ENCODE peak calls at places on chromosomes 13 and 19, in six cellular contexts. C is lower lobe of right lung, R is esophagus muscularis mucosa, W is ascending aorta, K is IMR-90, Q is Caco-2. V is an unnamed sample.

GRCh38 chr13:48235100-48235813 is 2.3 kb downstream of the ITM2B start:
- DNase-seq in C (peak; percentile 49), R (no peak), W (no peak), K (peak; percentile 25), Q (no peak), V (peak; percentile 51)

GRCh38 chr19:14528419-14529253 is 758 bp upstream of the TECR start:
- DNase-seq in C (peak; percentile 65), R (no peak), W (no peak), K (no peak), Q (no peak), V (no peak)

GRCh38 chr19:46631481-46631880 is 4.5 kb downstream of the GNG8 start:
- DNase-seq in C (no peak), R (no peak), W (no peak), K (peak; percentile 61), Q (no peak), V (peak; percentile 34)

GRCh38 chr13:109271991-109272454 is 514.4 kb downstream of the IRS2 start:
- DNase-seq in C (no peak), R (no peak), W (no peak), K (no peak), Q (peak; percentile 59), V (no peak)

GRCh38 chr13:89393758-89394157 is 1722.6 kb downstream of the SLITRK5 start:
- DNase-seq in C (no peak), R (no peak), W (no peak), K (no peak), Q (no peak), V (no peak)

GRCh38 chr19:29630661-29631060 is 24.6 kb downstream of the POP4 start:
- DNase-seq in C (no peak), R (no peak), W (no peak), K (no peak), Q (no peak), V (no peak)

GRCh38 chr19:38255759-38256052 is 468 bp downstream of the PPP1R14A start:
- DNase-seq in C (no peak), R (no peak), W (no peak), K (no peak), Q (no peak), V (no peak)

GRCh38 chr19:29854033-29854432 is 42.2 kb downstream of the CCNE1 start:
- DNase-seq in C (no peak), R (no peak), W (no peak), K (no peak), Q (no peak), V (no peak)

GRCh38 chr13:113639661-113640262 is 18.2 kb downstream of the ATP4B start:
- DNase-seq in C (peak; percentile 22), R (no peak), W (peak; percentile 24), K (no peak), Q (no peak), V (no peak)

GRCh38 chr13:112451512-112452379 is 75.6 kb downstream of the SPACA7 start:
- DNase-seq in C (no peak), R (peak; percentile 70), W (no peak), K (no peak), Q (no peak), V (no peak)

GRCh38 chr13:66077286-66077685 is 1152.8 kb downstream of the PCDH9 start:
- DNase-seq in C (no peak), R (no peak), W (no peak), K (no peak), Q (no peak), V (peak; percentile 16)

GRCh38 chr13:80386001-80386400 is 45.1 kb upstream of the SPRY2 start:
- DNase-seq in C (no peak), R (no peak), W (no peak), K (no peak), Q (no peak), V (no peak)

GRCh38 chr13:33051632-33052031 is 35.4 kb downstream of the KL start:
- DNase-seq in C (no peak), R (no peak), W (no peak), K (no peak), Q (no peak), V (no peak)

GRCh38 chr19:17341386-17341785 is 4.0 kb downstream of the GTPBP3 start:
- DNase-seq in C (no peak), R (no peak), W (no peak), K (no peak), Q (no peak), V (no peak)

GRCh38 chr19:16825312-16826168 is 3.7 kb upstream of the SIN3B start:
- DNase-seq in C (no peak), R (peak; percentile 93), W (peak; percentile 68), K (peak; percentile 63), Q (no peak), V (peak; percentile 79)

GRCh38 chr13:97749174-97749573 is 204.3 kb upstream of the IPO5 start:
- DNase-seq in C (no peak), R (no peak), W (no peak), K (peak; percentile 1), Q (peak; percentile 17), V (peak; percentile 7)

GRCh38 chr19:17950310-17951150 is 16.4 kb upstream of the KCNN1 start:
- DNase-seq in C (no peak), R (no peak), W (no peak), K (no peak), Q (no peak), V (no peak)

GRCh38 chr19:9836021-9836420 is 903 bp downstream of the PIN1 start:
- DNase-seq in C (no peak), R (no peak), W (no peak), K (peak; percentile 43), Q (no peak), V (peak; percentile 52)

GRCh38 chr13:107842562-107843180 is 372.7 kb downstream of the LIG4 start:
- DNase-seq in C (no peak), R (no peak), W (no peak), K (peak; percentile 58), Q (no peak), V (peak; percentile 32)

GRCh38 chr13:82879921-82880320 is 1002.4 kb downstream of the SLITRK1 start:
- DNase-seq in C (no peak), R (no peak), W (no peak), K (no peak), Q (no peak), V (no peak)

GRCh38 chr19:19627716-19628498 is at the start of gene LPAR2:
- DNase-seq in C (peak; percentile 72), R (no peak), W (no peak), K (no peak), Q (peak; percentile 83), V (no peak)

DNA sequence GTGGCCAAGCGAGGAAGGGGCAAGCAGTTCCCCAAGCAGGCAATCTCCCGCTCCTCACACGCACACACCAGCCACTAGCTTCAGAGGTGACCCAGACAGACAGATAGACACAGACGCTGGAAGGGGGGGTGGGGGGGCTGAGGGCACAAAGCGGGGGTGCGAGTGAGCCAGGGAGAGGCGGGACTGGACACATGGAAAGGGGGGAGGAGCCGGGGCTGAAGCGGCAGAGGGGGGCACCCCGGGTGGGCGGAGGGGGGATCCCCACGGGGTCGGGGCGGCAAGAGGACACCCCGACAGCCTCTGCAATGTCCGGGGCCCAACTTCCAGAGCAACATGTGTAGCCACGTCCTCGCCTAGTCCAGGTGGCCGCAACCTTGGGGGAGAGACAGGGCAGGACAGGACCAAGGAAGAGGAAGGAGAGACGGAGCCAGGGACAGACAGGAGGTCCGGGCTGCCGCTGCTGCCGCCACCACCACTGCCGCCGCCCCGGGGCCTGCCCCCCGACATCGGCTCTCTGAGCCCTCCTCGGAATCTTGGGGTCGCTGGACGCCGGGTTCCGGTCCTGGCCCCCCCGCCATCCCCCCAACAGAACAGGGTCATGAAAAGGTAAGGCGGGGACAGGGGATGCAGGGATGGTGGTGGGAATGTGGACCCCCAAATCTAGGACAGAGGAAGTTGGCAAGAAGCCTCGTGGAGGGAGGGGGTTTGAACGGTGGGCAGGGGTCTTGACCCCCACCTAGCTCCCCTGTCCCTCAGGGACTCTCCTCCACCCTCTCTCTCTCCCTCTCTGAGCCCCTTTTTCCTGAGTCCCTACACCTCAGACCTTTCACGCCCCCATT is 1.1 kb downstream of the GRIN2D start:
- DNase-seq in C (no peak), R (no peak), W (no peak), K (no peak), Q (no peak), V (no peak)
- H3K4me3 ChIP-seq in C (no peak overlapping the region), R (no peak overlapping the region), W (no peak overlapping the region), K (no peak overlapping the region), Q (peak overlapping the region; percentile 36), V (peak overlapping the region; percentile 50)

DNA sequence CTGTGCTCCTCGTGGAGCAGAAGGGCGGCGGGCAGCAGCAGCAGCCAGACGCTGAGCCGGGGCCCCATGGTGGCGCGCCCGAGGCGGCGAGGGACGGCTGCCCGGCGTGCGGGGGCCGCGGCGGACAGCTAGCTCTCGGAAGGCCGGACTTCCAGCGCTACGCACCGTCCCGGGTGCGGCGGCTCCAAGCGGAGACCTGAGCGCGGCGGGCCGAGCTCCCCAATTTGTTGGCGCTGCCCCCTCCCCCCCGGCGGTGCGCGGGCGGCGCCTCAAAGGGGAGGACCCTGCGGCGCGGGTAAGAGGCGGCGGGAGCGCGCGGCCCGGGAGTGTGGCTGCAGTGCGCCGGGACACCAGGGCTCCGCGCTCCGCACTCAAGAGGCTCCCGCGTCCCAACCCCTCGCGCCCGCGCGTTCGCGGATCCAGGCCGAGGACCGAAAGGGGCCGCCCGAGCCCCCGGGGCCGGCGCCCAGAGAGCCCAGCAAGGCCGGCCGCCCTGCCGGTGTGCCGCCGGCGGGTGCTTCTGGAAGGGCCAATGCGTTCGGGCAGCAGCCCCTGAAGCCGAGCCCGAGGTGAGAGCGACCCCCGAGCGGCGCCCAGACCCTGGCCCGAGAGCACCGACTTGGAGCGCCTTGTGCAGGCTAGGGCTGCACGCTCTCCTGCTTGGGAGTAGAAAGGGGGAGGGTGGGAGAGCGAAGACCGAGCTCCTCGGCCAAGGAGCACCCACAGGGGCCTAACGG is at the start of the genes COL4A1 and COL4A2:
- DNase-seq in C (peak; percentile 68), R (no peak), W (peak; percentile 88), K (peak; percentile 77), Q (no peak), V (peak; percentile 43)
- H3K4me3 ChIP-seq in C (peak within 1 kb of the TSS; percentile 78), R (peak within 1 kb of the TSS; percentile 97), W (peak within 1 kb of the TSS; percentile 84), K (peak within 1 kb of the TSS; percentile 84), Q (no peak within 1 kb of the TSS), V (peak within 1 kb of the TSS; percentile 74)

GRCh38 chr19:1170938-1171754 is 2.9 kb downstream of the SBNO2 start:
- DNase-seq in C (peak; percentile 47), R (no peak), W (no peak), K (no peak), Q (no peak), V (no peak)

GRCh38 chr19:1169921-1170885 is 3.9 kb downstream of the SBNO2 start:
- DNase-seq in C (peak; percentile 64), R (no peak), W (no peak), K (peak; percentile 83), Q (no peak), V (peak; percentile 80)

GRCh38 chr19:1167687-1168561 is 6.1 kb downstream of the SBNO2 start:
- DNase-seq in C (peak; percentile 54), R (no peak), W (no peak), K (no peak), Q (no peak), V (no peak)

GRCh38 chr19:1168562-1168873 is 5.5 kb downstream of the SBNO2 start:
- DNase-seq in C (no peak), R (no peak), W (no peak), K (no peak), Q (no peak), V (no peak)

GRCh38 chr19:1168877-1169791 is 4.9 kb downstream of the SBNO2 start:
- DNase-seq in C (peak; percentile 56), R (no peak), W (no peak), K (peak; percentile 85), Q (no peak), V (peak; percentile 55)
- H3K4me3 ChIP-seq in C (peak overlapping the region; percentile 46), R (peak overlapping the region; percentile 42), W (peak overlapping the region; percentile 13), K (peak overlapping the region; percentile 33), Q (no peak overlapping the region), V (peak overlapping the region; percentile 48)

DNA sequence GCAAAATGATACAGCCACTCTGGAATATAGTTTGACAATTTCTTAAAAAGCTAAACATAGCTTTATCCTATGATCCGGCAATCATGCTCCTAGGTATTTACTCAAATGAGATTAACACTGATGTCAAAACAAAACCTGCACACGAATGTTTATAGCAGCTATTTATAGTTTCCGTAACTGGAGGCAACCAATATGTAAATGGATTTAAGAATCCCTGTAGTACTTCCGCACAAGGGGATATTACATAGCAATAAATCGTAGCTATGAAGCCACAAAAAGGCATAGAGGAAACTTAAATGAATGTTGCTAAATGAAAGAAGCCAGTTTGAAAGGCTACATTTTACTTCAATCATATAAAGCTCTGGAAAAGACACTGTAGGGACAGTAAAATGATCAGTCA is 1892.9 kb upstream of the PCDH20 start:
- DNase-seq in C (no peak), R (no peak), W (no peak), K (no peak), Q (no peak), V (no peak)
- H3K4me3 ChIP-seq in C (no peak overlapping the region), R (no peak overlapping the region), W (no peak overlapping the region), K (no peak overlapping the region), Q (no peak overlapping the region), V (no peak overlapping the region)

V was measured in fibroblast of the aortic adventitia.